ENCODE peak calls at places on chromosomes 12 and 14, in nine cellular contexts. O is stimulated activated CD8-positive, alpha-beta memory T cell treated with anti-CD3 and anti-CD28 coated beads, Interleukin-15, amount 100 ng/mL, for 4 hours; N is heart right ventricle; A is epithelial cell of prostate; B is NCI-H748 treated with DMSO at 0.1 percent for 48 hours; R is psoas muscle; T is Calu3; J is AG09309; U is HEK293T. L is an unnamed sample.

GRCh38 chr12:47773858-47774580 is 981 bp downstream of the SLC48A1 start:
- DNase-seq in J (no peak), T (no peak), B (no peak), R (no peak), A (no peak), O (no peak), U (peak; percentile 18), N (no peak), L (no peak)

GRCh38 chr14:86532219-86532618 is 1002.3 kb downstream of the FLRT2 start:
- DNase-seq in N (no peak), B (no peak), O (no peak), T (no peak), A (no peak), R (no peak), J (no peak), U (no peak), L (no peak)

GRCh38 chr14:31377433-31377832 is 42.9 kb downstream of the HEATR5A start:
- DNase-seq in A (no peak), U (no peak), J (no peak), O (no peak), B (no peak), N (no peak), T (no peak), R (no peak), L (no peak)

GRCh38 chr12:54199034-54199433 is 10.2 kb upstream of the SMUG1 start:
- DNase-seq in J (no peak), O (no peak), T (no peak), R (no peak), B (no peak), A (no peak), N (no peak), U (no peak), L (no peak)

GRCh38 chr12:39605996-39606395 is 13.6 kb downstream of the ABCD2 start:
- DNase-seq in J (no peak), A (no peak), O (no peak), N (no peak), T (no peak), B (no peak), U (no peak), R (no peak), L (no peak)

GRCh38 chr12:92158711-92159534 is 13.3 kb upstream of the BTG1 start:
- DNase-seq in J (no peak), B (no peak), O (no peak), R (no peak), A (no peak), T (no peak), U (no peak), N (no peak), L (no peak)

GRCh38 chr12:65565601-65566560 is 258.4 kb upstream of the HMGA2 start:
- DNase-seq in B (no peak), R (no peak), U (no peak), T (no peak), J (peak; percentile 95), A (peak; percentile 26), N (no peak), O (no peak), L (no peak)

GRCh38 chr12:69239922-69240624 is 704 bp downstream of the CPSF6 start:
- DNase-seq in B (no peak), N (peak; percentile 52), A (no peak), T (peak; percentile 66), U (peak; percentile 22), R (peak; percentile 52), J (no peak), O (peak; percentile 16), L (peak; percentile 82)

GRCh38 chr12:54040148-54040494 is 7.3 kb downstream of the HOXC5 start:
- DNase-seq in A (no peak), B (no peak), O (no peak), N (no peak), J (no peak), R (no peak), T (no peak), U (peak; percentile 84), L (no peak)

GRCh38 chr12:53994691-53995310 is 5.2 kb upstream of the HOXC9 start:
- DNase-seq in B (no peak), N (no peak), R (no peak), U (no peak), A (no peak), O (no peak), T (no peak), J (no peak), L (no peak)

GRCh38 chr12:110743571-110744093 is 941 bp upstream of the PPP1CC start:
- DNase-seq in A (no peak), R (peak; percentile 33), U (no peak), B (no peak), O (no peak), J (no peak), T (peak; percentile 24), N (peak; percentile 32), L (peak; percentile 85)

GRCh38 chr12:108967869-108968540 is 52.9 kb downstream of the SVOP start:
- DNase-seq in J (no peak), O (no peak), T (no peak), A (no peak), N (no peak), U (peak; percentile 52), B (peak; percentile 4), R (no peak), L (no peak)

GRCh38 chr14:56341766-56342418 is 223.7 kb downstream of the PELI2 start:
- DNase-seq in A (no peak), R (no peak), O (no peak), T (no peak), J (peak; percentile 17), B (no peak), N (no peak), U (no peak), L (no peak)

GRCh38 chr14:99792551-99793212 is 531 bp upstream of the EML1 start:
- DNase-seq in O (no peak), A (no peak), B (no peak), J (no peak), R (peak; percentile 44), T (no peak), U (no peak), N (peak; percentile 41), L (no peak)

GRCh38 chr12:15858348-15858747 is 23.8 kb upstream of the STRAP start:
- DNase-seq in J (no peak), U (no peak), N (no peak), R (no peak), O (no peak), T (no peak), B (no peak), A (no peak), L (no peak)

GRCh38 chr14:57266060-57266459 is 2.6 kb downstream of the EXOC5 start:
- DNase-seq in N (no peak), U (no peak), J (no peak), B (no peak), O (no peak), R (no peak), T (no peak), A (no peak), L (no peak)

GRCh38 chr14:53520529-53520928 is 367.4 kb upstream of the DDHD1 start:
- DNase-seq in J (no peak), T (no peak), R (no peak), U (no peak), N (no peak), A (no peak), B (no peak), O (no peak), L (no peak)

GRCh38 chr12:72828662-72829324 is 556.6 kb downstream of the TRHDE start:
- DNase-seq in B (no peak), J (no peak), R (no peak), N (no peak), U (no peak), T (no peak), A (no peak), O (no peak), L (no peak)

GRCh38 chr12:64918288-64918687 is 93.8 kb downstream of the TBC1D30 start:
- DNase-seq in T (no peak), J (no peak), R (no peak), A (no peak), O (no peak), B (no peak), N (no peak), U (no peak), L (no peak)

GRCh38 chr14:103130965-103131364 is 7.7 kb downstream of the TNFAIP2 start:
- DNase-seq in O (no peak), T (no peak), U (no peak), R (no peak), J (no peak), B (no peak), N (no peak), A (no peak), L (no peak)

GRCh38 chr12:123139926-123140674 is 10.8 kb downstream of the PITPNM2 start:
- DNase-seq in U (no peak), B (no peak), R (peak; percentile 37), T (peak; percentile 33), N (no peak), J (no peak), A (no peak), O (no peak), L (no peak)

GRCh38 chr14:59362533-59362932 is 102.6 kb downstream of the GPR135 start:
- DNase-seq in U (no peak), N (no peak), J (peak; percentile 34), O (no peak), R (no peak), T (no peak), A (no peak), B (no peak), L (no peak)

GRCh38 chr14:104805326-104805678 is 4.4 kb downstream of the ZBTB42 start:
- DNase-seq in U (peak; percentile 39), O (no peak), B (no peak), A (no peak), R (peak; percentile 62), J (no peak), N (peak; percentile 28), T (peak; percentile 70), L (no peak)

GRCh38 chr14:100532154-100532915 is 54.9 kb downstream of the BEGAIN start:
- DNase-seq in N (no peak), R (peak; percentile 5), U (no peak), O (no peak), B (no peak), J (no peak), A (no peak), T (no peak), L (peak; percentile 28)

L was measured in upper lobe of right lung.